ENCODE peak calls at places on chromosome 12, in eight cellular contexts. T is coronary artery; M is retina; S is SK-MEL-5; C is AG04449; F is endothelial cell; R is NCI-H1105; I is CD4-positive, alpha-beta T cell. U is an unnamed sample.

GRCh38 chr12:88726806-88727722 is 146.8 kb upstream of the KITLG start:
- DNase-seq in I (no peak), R (no peak), T (no peak), M (no peak), S (no peak), F (no peak), C (peak), U (no peak)

GRCh38 chr12:51407604-51408003 is 16.4 kb upstream of the GALNT6 start:
- DNase-seq in I (no peak), R (no peak), C (no peak), F (no peak), S (no peak), T (no peak), M (no peak), U (no peak)

GRCh38 chr12:7269273-7269672 is 34.6 kb upstream of the ACSM4 start:
- DNase-seq in F (no peak), R (no peak), I (no peak), T (no peak), S (no peak), M (no peak), C (no peak), U (no peak)

GRCh38 chr12:112539221-112539620 is 120.5 kb downstream of the PTPN11 start:
- DNase-seq in F (no peak), R (no peak), I (no peak), T (no peak), M (no peak), S (peak), C (no peak), U (no peak)

GRCh38 chr12:108495823-108496579 is 19.1 kb upstream of the FICD start:
- DNase-seq in I (no peak), F (no peak), C (no peak), M (no peak), S (no peak), T (no peak), R (no peak), U (no peak)

GRCh38 chr12:21144309-21144708 is 13.3 kb downstream of the SLCO1B1 start:
- DNase-seq in I (no peak), S (no peak), M (no peak), F (no peak), R (no peak), T (no peak), C (no peak), U (no peak)

GRCh38 chr12:13442457-13442856 is 245.9 kb downstream of the EMP1 start:
- DNase-seq in R (no peak), S (no peak), M (no peak), F (no peak), C (no peak), T (no peak), I (no peak), U (no peak)

GRCh38 chr12:51082561-51083139 is 746 bp downstream of the CSRNP2 start:
- DNase-seq in C (no peak), M (peak), I (peak), R (no peak), S (peak), T (peak), F (peak), U (no peak)

GRCh38 chr12:90999518-90999917 is 5.3 kb downstream of the EPYC start:
- DNase-seq in C (no peak), T (no peak), S (no peak), R (no peak), F (no peak), M (no peak), I (no peak), U (no peak)

GRCh38 chr12:124551268-124552144 is 15.9 kb downstream of the NCOR2 start:
- DNase-seq in M (peak), F (peak), T (no peak), I (no peak), C (no peak), S (peak), R (peak), U (peak)

GRCh38 chr12:111636209-111636928 is 37.3 kb upstream of the ATXN2 start:
- DNase-seq in I (no peak), R (no peak), M (peak), F (peak), T (peak), C (peak), S (no peak), U (peak)

GRCh38 chr12:69290545-69291277 is 51.3 kb downstream of the CPSF6 start:
- DNase-seq in R (peak), M (peak), S (peak), I (peak), F (peak), T (no peak), C (peak), U (no peak)

GRCh38 chr12:23640754-23641153 is 308.7 kb downstream of the SOX5 start:
- DNase-seq in S (peak), R (peak), T (no peak), I (no peak), M (peak), C (no peak), F (no peak), U (no peak)

GRCh38 chr12:91367234-91367849 is 184.7 kb upstream of the DCN start:
- DNase-seq in T (no peak), F (no peak), C (no peak), S (peak), M (no peak), R (no peak), I (no peak), U (no peak)